ENCODE peak calls at places on chromosomes 4 and X, in five cellular contexts. L, C, Z, J and V are unnamed samples.
A peak's percentile ranks its signal among the peaks of the same experiment; 100 is the strongest.

GRCh38 chr4:107603430-107603829 is 116.6 kb downstream of the PAPSS1 start:
- DNase-seq in L (peak; percentile 54), C (no peak), Z (no peak), J (no peak), V (peak; percentile 46)

GRCh38 chr4:95108883-95109421 is 351.2 kb downstream of the BMPR1B start:
- DNase-seq in L (peak; percentile 55), C (no peak), Z (no peak), J (no peak), V (no peak)

GRCh38 chr4:153140294-153140693 is 63.9 kb upstream of the TRIM2 start:
- DNase-seq in L (no peak), C (no peak), Z (no peak), J (no peak), V (no peak)

GRCh38 chr4:149264093-149264733 is 551.4 kb downstream of the IQCM start:
- DNase-seq in L (peak; percentile 74), C (peak; percentile 73), Z (peak; percentile 80), J (peak; percentile 26), V (peak; percentile 48)

GRCh38 chr4:68375667-68376559 is 26.0 kb upstream of the YTHDC1 start:
- DNase-seq in L (peak; percentile 64), C (peak; percentile 82), Z (peak; percentile 79), J (peak; percentile 29), V (peak; percentile 67)

GRCh38 chr4:164731827-164732474 is 22.0 kb upstream of the SMIM31 start:
- DNase-seq in L (peak; percentile 28), C (peak; percentile 57), Z (peak; percentile 70), J (peak; percentile 57), V (peak; percentile 36)

GRCh38 chr4:124863039-124863545 is 150.6 kb upstream of the ANKRD50 start:
- DNase-seq in L (no peak), C (no peak), Z (peak; percentile 96), J (no peak), V (no peak)

GRCh38 chr4:108763981-108764380 is 1.1 kb upstream of the ETNPPL start:
- DNase-seq in L (no peak), C (no peak), Z (no peak), J (no peak), V (no peak)

GRCh38 chr4:163590609-163591264 is 96.2 kb downstream of the TMA16 start:
- DNase-seq in L (no peak), C (no peak), Z (no peak), J (no peak), V (no peak)

GRCh38 chr4:2356123-2357069 is 62.0 kb downstream of the ZFYVE28 start:
- DNase-seq in L (no peak), C (no peak), Z (no peak), J (no peak), V (no peak)
- H4K8ac ChIP-seq in L (no peak overlapping the region), C (no peak overlapping the region), Z (no peak overlapping the region), J (no peak overlapping the region), V (no peak overlapping the region)

DNA sequence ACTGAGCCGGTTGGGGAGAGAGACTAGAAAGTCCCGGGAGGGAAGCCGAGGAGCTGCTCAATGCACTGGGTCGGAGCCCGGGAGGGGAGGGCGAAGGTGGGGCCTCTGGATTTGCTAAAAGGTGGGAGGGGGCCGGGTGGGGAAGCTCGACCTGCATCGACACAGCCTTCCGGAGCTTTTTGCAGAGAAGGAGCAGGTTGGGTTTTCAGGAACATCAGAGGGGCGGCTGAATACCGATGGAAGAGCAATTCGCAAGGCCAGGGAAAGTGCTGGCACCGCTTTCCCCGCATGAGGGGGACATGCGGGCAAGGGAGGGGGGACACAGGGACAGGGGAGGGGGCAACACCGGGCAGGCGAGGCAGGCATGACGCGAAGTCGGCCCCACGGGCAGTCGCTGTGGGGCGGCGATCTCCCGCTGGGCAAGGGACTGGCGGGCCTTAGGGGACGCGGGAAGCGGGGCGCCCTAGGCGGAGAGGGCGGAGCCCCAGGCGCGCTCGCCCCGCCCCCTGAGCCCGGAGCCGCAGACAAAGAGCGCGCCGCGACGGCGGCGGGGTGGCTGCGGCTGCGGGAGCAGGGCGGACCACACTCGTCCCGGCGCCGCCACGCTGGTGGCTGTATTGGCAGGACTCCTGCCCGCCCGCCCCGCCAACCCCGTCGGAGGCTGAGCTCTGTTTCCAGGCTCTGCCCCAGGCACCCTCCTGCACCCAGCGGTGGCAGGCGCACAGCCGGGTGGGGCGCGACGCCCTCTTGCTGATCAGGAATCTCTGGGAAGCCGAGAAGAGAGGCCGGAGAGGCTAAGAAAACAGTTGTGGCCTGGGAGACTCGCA is 11.6 kb downstream of the PDZD4 start:
- DNase-seq in L (no peak), C (peak; percentile 66), Z (peak; percentile 24), J (peak; percentile 54), V (peak; percentile 30)
- H4K8ac ChIP-seq in L (peak overlapping the region; percentile 39), C (no peak overlapping the region), Z (peak overlapping the region; percentile 84), J (no peak overlapping the region), V (peak overlapping the region; percentile 69)

GRCh38 chrX:152892499-152892898 is 5.4 kb upstream of the ZNF185 start:
- DNase-seq in L (no peak), C (no peak), Z (no peak), J (no peak), V (no peak)

GRCh38 chrX:152895121-152895520 is 2.7 kb upstream of the ZNF185 start:
- DNase-seq in L (no peak), C (no peak), Z (no peak), J (no peak), V (no peak)

GRCh38 chrX:152895724-152896420 is 2.0 kb upstream of the ZNF185 start:
- DNase-seq in L (no peak), C (no peak), Z (peak; percentile 12), J (no peak), V (no peak)

GRCh38 chrX:152893631-152894610 is 3.9 kb upstream of the ZNF185 start:
- DNase-seq in L (no peak), C (no peak), Z (no peak), J (no peak), V (no peak)

GRCh38 chrX:152892999-152893605 is 4.8 kb upstream of the ZNF185 start:
- DNase-seq in L (no peak), C (no peak), Z (no peak), J (no peak), V (no peak)
- H4K8ac ChIP-seq in L (no peak overlapping the region), C (no peak overlapping the region), Z (no peak overlapping the region), J (no peak overlapping the region), V (no peak overlapping the region)

GRCh38 chr4:57076646-57077045 is 33.5 kb downstream of the IGFBP7 start:
- DNase-seq in L (no peak), C (no peak), Z (no peak), J (no peak), V (no peak)

GRCh38 chr4:57075353-57075752 is 34.8 kb downstream of the IGFBP7 start:
- DNase-seq in L (no peak), C (no peak), Z (no peak), J (no peak), V (no peak)

GRCh38 chr4:57078685-57079521 is 31.3 kb downstream of the IGFBP7 start:
- DNase-seq in L (no peak), C (peak; percentile 94), Z (peak; percentile 58), J (peak; percentile 11), V (peak; percentile 71)

GRCh38 chr4:57074753-57075152 is 35.4 kb downstream of the IGFBP7 start:
- DNase-seq in L (peak; percentile 88), C (no peak), Z (no peak), J (no peak), V (no peak)

GRCh38 chr4:57077550-57078311 is 32.5 kb downstream of the IGFBP7 start:
- DNase-seq in L (peak; percentile 79), C (peak; percentile 95), Z (peak; percentile 93), J (no peak), V (peak; percentile 63)
- H4K8ac ChIP-seq in L (no peak overlapping the region), C (no peak overlapping the region), Z (peak overlapping the region; percentile 75), J (no peak overlapping the region), V (peak overlapping the region; percentile 1)

GRCh38 chr4:38868055-38868965 is 704 bp downstream of the FAM114A1 start:
- DNase-seq in L (peak; percentile 60), C (peak; percentile 65), Z (peak; percentile 35), J (peak; percentile 9), V (peak; percentile 55)
- H4K8ac ChIP-seq in L (peak overlapping the region; percentile 92), C (no peak overlapping the region), Z (peak overlapping the region; percentile 93), J (peak overlapping the region; percentile 23), V (peak overlapping the region; percentile 98)

GRCh38 chr4:5973486-5974220 is 44.6 kb downstream of the C4orf50 start:
- DNase-seq in L (no peak), C (no peak), Z (no peak), J (no peak), V (no peak)

GRCh38 chr4:5976431-5976830 is 41.8 kb downstream of the C4orf50 start:
- DNase-seq in L (no peak), C (peak; percentile 36), Z (no peak), J (no peak), V (no peak)

GRCh38 chr4:5973033-5973432 is 45.2 kb downstream of the C4orf50 start:
- DNase-seq in L (no peak), C (no peak), Z (no peak), J (no peak), V (no peak)

GRCh38 chr4:5972571-5972970 is 45.7 kb downstream of the C4orf50 start:
- DNase-seq in L (no peak), C (no peak), Z (no peak), J (no peak), V (no peak)

GRCh38 chr4:5974321-5974720 is 43.9 kb downstream of the C4orf50 start:
- DNase-seq in L (no peak), C (no peak), Z (no peak), J (no peak), V (no peak)
- H4K8ac ChIP-seq in L (no peak overlapping the region), C (no peak overlapping the region), Z (no peak overlapping the region), J (no peak overlapping the region), V (no peak overlapping the region)

GRCh38 chrX:46326161-46326560 is 219.1 kb downstream of the ZNF674 start:
- DNase-seq in L (peak; percentile 15), C (peak; percentile 75), Z (peak; percentile 4), J (no peak), V (peak; percentile 38)
- H4K8ac ChIP-seq in L (no peak overlapping the region), C (no peak overlapping the region), Z (peak overlapping the region; percentile 19), J (no peak overlapping the region), V (no peak overlapping the region)